ENCODE peak calls at places on chromosomes 11 and 22, in six cellular contexts. A is Peyer's patch, Z is A549, X is prostate gland, D is stomach, J is ovary. T is an unnamed sample.

GRCh38 chr11:105449100-105449734 is 160.7 kb upstream of the GRIA4 start:
- DNase-seq in A (no peak), Z (no peak), X (no peak), D (no peak), J (no peak), T (no peak)

GRCh38 chr11:133956650-133957633 is at the start of gene IGSF9B:
- DNase-seq in A (peak), Z (peak), X (peak), D (peak), J (peak), T (peak)

GRCh38 chr22:48278620-48279464 is 1516.4 kb downstream of the TBC1D22A start:
- DNase-seq in A (no peak), Z (no peak), X (no peak), D (no peak), J (no peak), T (no peak)

GRCh38 chr11:100576044-100577021 is 110.8 kb upstream of the ARHGAP42 start:
- DNase-seq in A (no peak), Z (peak), X (peak), D (no peak), J (no peak), T (no peak)

GRCh38 chr11:124470516-124471231 is 25.2 kb upstream of the OR8B8 start:
- DNase-seq in A (no peak), Z (no peak), X (no peak), D (no peak), J (no peak), T (no peak)

GRCh38 chr11:100637706-100638105 is 49.4 kb upstream of the ARHGAP42 start:
- DNase-seq in A (no peak), Z (no peak), X (no peak), D (no peak), J (no peak), T (no peak)

GRCh38 chr22:18057568-18058209 is 20.1 kb upstream of the PEX26 start:
- DNase-seq in A (peak), Z (peak), X (peak), D (peak), J (peak), T (peak)

GRCh38 chr22:39496131-39496838 is 5.8 kb upstream of the MIEF1 start:
- DNase-seq in A (peak), Z (peak), X (peak), D (peak), J (peak), T (peak)

GRCh38 chr11:21561589-21561988 is 631.3 kb upstream of the ANO5 start:
- DNase-seq in A (no peak), Z (peak), X (no peak), D (no peak), J (no peak), T (no peak)

DNA sequence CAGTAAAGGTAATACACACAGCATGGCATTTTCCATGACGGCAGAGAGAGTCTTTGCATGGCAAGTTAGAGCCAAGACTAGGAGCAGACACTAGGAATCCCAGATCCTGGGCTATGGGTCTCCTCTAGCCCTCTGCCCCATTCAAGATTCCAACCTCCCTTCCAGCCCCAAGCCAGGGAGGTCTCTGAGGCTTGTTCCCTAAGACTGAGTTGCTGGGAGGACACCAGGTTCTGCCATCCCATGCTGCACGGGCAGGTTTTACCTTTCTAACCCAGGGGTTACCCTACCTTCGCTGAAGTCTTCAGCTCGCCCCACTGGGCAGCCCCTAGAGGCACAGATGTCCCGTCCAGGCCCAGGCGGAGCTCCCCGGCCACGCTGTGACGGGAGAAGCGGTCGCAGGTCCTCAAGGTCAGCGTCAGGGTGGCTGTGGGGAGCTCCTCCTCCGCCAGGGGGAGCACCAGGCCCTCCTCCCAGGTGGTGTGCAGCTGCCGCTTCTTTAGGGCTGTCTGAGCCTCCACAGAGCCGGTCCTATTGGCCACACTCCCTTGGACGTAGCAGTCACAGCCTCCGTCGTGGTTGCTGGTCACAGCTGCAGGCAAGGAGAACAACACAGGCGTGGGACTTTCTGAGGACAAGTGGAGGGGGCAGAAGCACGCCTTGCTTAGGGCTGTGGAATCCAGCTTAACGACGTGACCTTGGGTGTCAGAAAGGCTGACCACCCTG is 33.8 kb downstream of the SYT13 start:
- DNase-seq in A (peak), Z (peak), X (no peak), D (peak), J (no peak), T (peak)
- TF ChIP-seq POLR2A in A (no peak), Z (no peak), X (no peak), D (no peak), J (no peak), T (no peak)

GRCh38 chr11:108498046-108498815 is at the start of gene POGLUT3:
- DNase-seq in A (peak), Z (peak), X (peak), D (peak), J (peak), T (peak)
- TF ChIP-seq POLR2A in A (no peak), Z (peak), X (no peak), D (no peak), J (peak), T (peak)

GRCh38 chr11:118792642-118793124 is 1.7 kb upstream of the DDX6 start:
- DNase-seq in A (peak), Z (peak), X (peak), D (peak), J (peak), T (no peak)
- TF ChIP-seq POLR2A in A (peak), Z (no peak), X (peak), D (no peak), J (peak), T (no peak)

GRCh38 chr22:41598891-41599635 is 9.4 kb upstream of the PMM1 start:
- DNase-seq in A (no peak), Z (no peak), X (no peak), D (no peak), J (no peak), T (no peak)

GRCh38 chr22:41598081-41598480 is 8.4 kb upstream of the PMM1 start:
- DNase-seq in A (no peak), Z (no peak), X (no peak), D (no peak), J (no peak), T (peak)

GRCh38 chr22:41603873-41604332 is 14.3 kb upstream of the PMM1 start:
- DNase-seq in A (peak), Z (no peak), X (no peak), D (no peak), J (no peak), T (no peak)

GRCh38 chr22:41597635-41597953 is 8.0 kb upstream of the PMM1 start:
- DNase-seq in A (no peak), Z (no peak), X (no peak), D (no peak), J (no peak), T (no peak)

GRCh38 chr22:41600976-41601375 is 11.3 kb upstream of the PMM1 start:
- DNase-seq in A (no peak), Z (no peak), X (no peak), D (no peak), J (no peak), T (no peak)
- TF ChIP-seq POLR2A in A (no peak), Z (no peak), X (no peak), D (no peak), J (no peak), T (no peak)

DNA sequence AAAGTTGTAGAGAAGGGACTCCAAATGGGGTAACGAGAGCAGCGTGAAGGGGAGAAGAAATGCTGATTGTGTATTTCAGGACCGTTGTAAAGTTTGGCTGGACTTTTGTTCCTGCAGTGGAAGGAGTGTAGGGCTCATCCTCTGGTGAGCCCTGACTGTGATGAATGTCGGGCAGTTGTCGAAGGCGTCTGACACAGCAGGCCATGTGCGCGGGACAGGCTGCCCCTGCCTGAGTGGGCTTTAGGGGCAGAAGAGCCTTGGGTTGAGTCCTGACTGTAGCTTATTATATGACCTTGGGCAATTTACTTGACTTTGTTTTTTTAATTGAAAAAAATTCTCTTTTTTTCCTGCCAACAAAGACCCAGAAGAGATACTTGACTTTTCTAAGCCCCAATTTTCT is 3.1 kb downstream of the TRMU start:
- DNase-seq in A (no peak), Z (no peak), X (no peak), D (no peak), J (no peak), T (no peak)
- TF ChIP-seq POLR2A in A (no peak), Z (no peak), X (no peak), D (no peak), J (no peak), T (no peak)

DNA sequence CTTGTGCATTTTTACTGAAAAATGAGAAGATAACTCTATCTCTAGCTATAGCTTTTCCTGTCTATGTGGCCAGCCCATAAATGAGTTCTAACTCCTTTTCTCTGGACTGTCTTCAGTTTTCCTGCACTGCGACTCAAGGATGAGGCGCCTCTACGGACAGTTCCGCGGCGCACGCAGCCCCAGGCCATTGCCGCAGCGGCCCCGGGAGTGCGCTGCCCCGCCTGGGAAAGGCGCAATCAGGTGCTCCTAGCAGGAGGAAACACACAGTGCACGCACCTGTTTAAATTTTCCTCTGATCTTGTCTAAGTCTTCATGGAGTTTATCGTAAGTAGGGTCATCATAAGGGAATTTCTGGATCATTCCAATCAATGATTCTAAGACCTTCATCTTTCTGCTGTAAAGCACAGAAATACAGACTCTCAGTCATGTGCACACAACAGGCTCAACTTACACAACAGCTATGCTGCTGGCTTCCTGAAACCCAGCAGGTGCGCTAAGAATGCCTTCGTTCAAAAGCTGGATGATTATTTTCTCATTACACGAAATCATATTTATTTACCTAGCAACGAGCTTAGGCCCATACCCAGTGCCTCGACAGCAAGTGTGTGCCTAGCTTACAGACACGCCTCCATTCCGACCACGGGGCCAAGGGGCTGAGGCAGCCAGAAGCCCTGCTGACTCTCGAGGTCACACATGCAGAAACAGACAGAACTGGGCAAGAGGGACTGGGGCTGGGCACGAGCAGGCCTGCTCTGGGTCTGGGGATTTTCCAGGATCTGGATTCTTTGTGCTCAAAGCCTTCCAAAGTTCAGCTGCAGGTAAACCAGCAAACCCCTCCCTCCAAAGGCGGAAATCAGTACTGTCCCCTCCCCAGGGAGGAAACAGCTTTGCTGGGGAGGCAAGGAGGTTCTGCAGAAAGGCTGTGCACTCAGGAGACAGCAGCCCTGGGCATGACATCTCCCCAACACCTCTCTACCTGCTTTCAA is 7.2 kb downstream of the LTO1 start:
- DNase-seq in A (no peak), Z (no peak), X (no peak), D (no peak), J (no peak), T (no peak)
- TF ChIP-seq POLR2A in A (no peak), Z (no peak), X (no peak), D (no peak), J (no peak), T (no peak)

DNA sequence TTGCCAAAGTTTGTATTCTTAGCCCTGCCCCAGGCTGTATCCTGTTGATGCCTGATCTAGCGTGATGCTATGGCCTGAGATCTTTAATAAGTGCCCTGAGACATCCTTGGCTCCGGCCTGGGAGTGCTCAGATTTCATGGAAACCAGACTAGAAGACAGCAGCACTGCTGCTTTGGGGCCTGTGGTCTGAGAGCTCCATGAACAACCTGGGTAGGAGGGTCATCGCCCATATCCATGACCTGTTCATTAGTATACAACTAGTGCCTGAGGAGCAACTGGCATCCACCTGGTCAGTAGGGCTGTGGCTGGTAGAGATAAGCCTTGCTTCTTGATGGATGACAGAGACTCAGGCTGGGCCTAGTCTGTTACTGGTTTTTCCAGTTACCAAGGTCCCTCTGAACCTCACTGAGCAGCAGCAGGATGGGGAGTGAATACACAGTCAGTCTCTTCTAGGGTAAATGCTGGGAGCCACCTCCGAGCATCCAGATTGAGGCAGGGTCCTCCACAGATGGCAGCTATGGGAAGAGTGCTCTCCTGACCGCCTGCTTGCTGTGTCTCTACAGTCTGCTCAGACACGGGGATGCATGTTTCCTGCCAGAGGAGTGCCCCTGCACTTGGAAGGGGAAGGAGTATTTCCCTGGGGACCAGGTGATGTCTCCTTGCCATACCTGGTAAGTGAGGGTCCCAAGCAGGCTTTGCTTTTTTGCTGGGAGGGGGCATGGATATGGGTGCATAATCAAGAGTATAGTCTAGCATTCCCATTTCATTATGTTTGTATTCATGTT is 39.0 kb downstream of the OTOG start:
- DNase-seq in A (peak), Z (no peak), X (no peak), D (no peak), J (no peak), T (no peak)
- TF ChIP-seq POLR2A in A (no peak), Z (no peak), X (no peak), D (no peak), J (no peak), T (no peak)

GRCh38 chr11:76234704-76235232 is 28.5 kb upstream of the WNT11 start:
- DNase-seq in A (no peak), Z (no peak), X (no peak), D (peak), J (peak), T (no peak)
- TF ChIP-seq POLR2A in A (no peak), Z (no peak), X (no peak), D (no peak), J (no peak), T (no peak)

T was measured in H54.